ENCODE peak calls at places on chromosomes 13 and 19, in eight cellular contexts. One of them, this sample, is unnamed.

GRCh38 chr13:40876020-40876738 is 86.8 kb downstream of the SLC25A15 start:
- DNase-seq in stimulated activated CD8-positive, alpha-beta memory T cell treated with anti-CD3 and anti-CD28 coated beads, Interleukin-7, amount 100 ng/mL, for 4 hours: no peak
- DNase-seq in bronchial epithelial cell: peak
- DNase-seq in nucleus accumbens: no peak
- DNase-seq in Peyer's patch: no peak
- DNase-seq in epithelial cell of proximal tubule: no peak
- DNase-seq in stimulated activated CD4-positive, alpha-beta T cell treated with anti-CD3 and anti-CD28 coated beads, Interleukin-2, amount 100 ng/mL, for 48 hours: no peak
- DNase-seq in H9: no peak
- DNase-seq in this sample: no peak

GRCh38 chr13:69109891-69110525 is 997.6 kb upstream of the ATXN8OS start:
- DNase-seq in H9: peak
- DNase-seq in Peyer's patch: no peak
- DNase-seq in bronchial epithelial cell: peak
- DNase-seq in epithelial cell of proximal tubule: no peak
- DNase-seq in stimulated activated CD8-positive, alpha-beta memory T cell treated with anti-CD3 and anti-CD28 coated beads, Interleukin-7, amount 100 ng/mL, for 4 hours: no peak
- DNase-seq in stimulated activated CD4-positive, alpha-beta T cell treated with anti-CD3 and anti-CD28 coated beads, Interleukin-2, amount 100 ng/mL, for 48 hours: no peak
- DNase-seq in nucleus accumbens: no peak
- DNase-seq in this sample: no peak

GRCh38 chr13:107753286-107753685 is 462.1 kb downstream of the LIG4 start:
- DNase-seq in H9: no peak
- DNase-seq in nucleus accumbens: no peak
- DNase-seq in Peyer's patch: no peak
- DNase-seq in bronchial epithelial cell: no peak
- DNase-seq in stimulated activated CD8-positive, alpha-beta memory T cell treated with anti-CD3 and anti-CD28 coated beads, Interleukin-7, amount 100 ng/mL, for 4 hours: no peak
- DNase-seq in stimulated activated CD4-positive, alpha-beta T cell treated with anti-CD3 and anti-CD28 coated beads, Interleukin-2, amount 100 ng/mL, for 48 hours: no peak
- DNase-seq in epithelial cell of proximal tubule: no peak
- DNase-seq in this sample: no peak

GRCh38 chr13:42728507-42729180 is 52.7 kb upstream of the FAM216B start:
- DNase-seq in stimulated activated CD8-positive, alpha-beta memory T cell treated with anti-CD3 and anti-CD28 coated beads, Interleukin-7, amount 100 ng/mL, for 4 hours: no peak
- DNase-seq in H9: no peak
- DNase-seq in bronchial epithelial cell: peak
- DNase-seq in stimulated activated CD4-positive, alpha-beta T cell treated with anti-CD3 and anti-CD28 coated beads, Interleukin-2, amount 100 ng/mL, for 48 hours: no peak
- DNase-seq in Peyer's patch: no peak
- DNase-seq in epithelial cell of proximal tubule: no peak
- DNase-seq in nucleus accumbens: no peak
- DNase-seq in this sample: no peak

GRCh38 chr13:111184685-111185401 is 69.7 kb downstream of the ARHGEF7 start:
- DNase-seq in H9: no peak
- DNase-seq in nucleus accumbens: no peak
- DNase-seq in bronchial epithelial cell: no peak
- DNase-seq in Peyer's patch: peak
- DNase-seq in epithelial cell of proximal tubule: no peak
- DNase-seq in stimulated activated CD4-positive, alpha-beta T cell treated with anti-CD3 and anti-CD28 coated beads, Interleukin-2, amount 100 ng/mL, for 48 hours: no peak
- DNase-seq in stimulated activated CD8-positive, alpha-beta memory T cell treated with anti-CD3 and anti-CD28 coated beads, Interleukin-7, amount 100 ng/mL, for 4 hours: no peak
- DNase-seq in this sample: no peak

GRCh38 chr19:35052599-35053190 is 11.2 kb downstream of the HPN start:
- DNase-seq in epithelial cell of proximal tubule: no peak
- DNase-seq in bronchial epithelial cell: no peak
- DNase-seq in nucleus accumbens: no peak
- DNase-seq in Peyer's patch: no peak
- DNase-seq in stimulated activated CD4-positive, alpha-beta T cell treated with anti-CD3 and anti-CD28 coated beads, Interleukin-2, amount 100 ng/mL, for 48 hours: no peak
- DNase-seq in H9: no peak
- DNase-seq in stimulated activated CD8-positive, alpha-beta memory T cell treated with anti-CD3 and anti-CD28 coated beads, Interleukin-7, amount 100 ng/mL, for 4 hours: no peak
- DNase-seq in this sample: peak

GRCh38 chr13:36130542-36131214 is 504 bp downstream of the DCLK1 start:
- DNase-seq in bronchial epithelial cell: no peak
- DNase-seq in stimulated activated CD8-positive, alpha-beta memory T cell treated with anti-CD3 and anti-CD28 coated beads, Interleukin-7, amount 100 ng/mL, for 4 hours: no peak
- DNase-seq in stimulated activated CD4-positive, alpha-beta T cell treated with anti-CD3 and anti-CD28 coated beads, Interleukin-2, amount 100 ng/mL, for 48 hours: no peak
- DNase-seq in Peyer's patch: no peak
- DNase-seq in epithelial cell of proximal tubule: no peak
- DNase-seq in nucleus accumbens: no peak
- DNase-seq in H9: peak
- DNase-seq in this sample: no peak

GRCh38 chr13:20438801-20439200 is 86.9 kb downstream of the CRYL1 start:
- DNase-seq in Peyer's patch: no peak
- DNase-seq in stimulated activated CD4-positive, alpha-beta T cell treated with anti-CD3 and anti-CD28 coated beads, Interleukin-2, amount 100 ng/mL, for 48 hours: no peak
- DNase-seq in nucleus accumbens: no peak
- DNase-seq in stimulated activated CD8-positive, alpha-beta memory T cell treated with anti-CD3 and anti-CD28 coated beads, Interleukin-7, amount 100 ng/mL, for 4 hours: no peak
- DNase-seq in H9: no peak
- DNase-seq in bronchial epithelial cell: no peak
- DNase-seq in epithelial cell of proximal tubule: no peak
- DNase-seq in this sample: no peak

GRCh38 chr13:40247845-40248244 is 418.6 kb downstream of the FOXO1 start:
- DNase-seq in epithelial cell of proximal tubule: no peak
- DNase-seq in stimulated activated CD4-positive, alpha-beta T cell treated with anti-CD3 and anti-CD28 coated beads, Interleukin-2, amount 100 ng/mL, for 48 hours: no peak
- DNase-seq in H9: no peak
- DNase-seq in stimulated activated CD8-positive, alpha-beta memory T cell treated with anti-CD3 and anti-CD28 coated beads, Interleukin-7, amount 100 ng/mL, for 4 hours: no peak
- DNase-seq in bronchial epithelial cell: peak
- DNase-seq in nucleus accumbens: peak
- DNase-seq in Peyer's patch: no peak
- DNase-seq in this sample: no peak

GRCh38 chr13:76440568-76440967 is 445.6 kb downstream of the KCTD12 start:
- DNase-seq in stimulated activated CD4-positive, alpha-beta T cell treated with anti-CD3 and anti-CD28 coated beads, Interleukin-2, amount 100 ng/mL, for 48 hours: no peak
- DNase-seq in nucleus accumbens: peak
- DNase-seq in Peyer's patch: no peak
- DNase-seq in bronchial epithelial cell: no peak
- DNase-seq in epithelial cell of proximal tubule: no peak
- DNase-seq in stimulated activated CD8-positive, alpha-beta memory T cell treated with anti-CD3 and anti-CD28 coated beads, Interleukin-7, amount 100 ng/mL, for 4 hours: no peak
- DNase-seq in H9: no peak
- DNase-seq in this sample: no peak

GRCh38 chr19:3366761-3367571 is 583 bp downstream of the NFIC start:
- DNase-seq in bronchial epithelial cell: no peak
- DNase-seq in nucleus accumbens: no peak
- DNase-seq in epithelial cell of proximal tubule: no peak
- DNase-seq in stimulated activated CD8-positive, alpha-beta memory T cell treated with anti-CD3 and anti-CD28 coated beads, Interleukin-7, amount 100 ng/mL, for 4 hours: no peak
- DNase-seq in Peyer's patch: no peak
- DNase-seq in stimulated activated CD4-positive, alpha-beta T cell treated with anti-CD3 and anti-CD28 coated beads, Interleukin-2, amount 100 ng/mL, for 48 hours: no peak
- DNase-seq in H9: no peak
- DNase-seq in this sample: peak

GRCh38 chr19:31448221-31448657 is 99.0 kb upstream of the TSHZ3 start:
- DNase-seq in epithelial cell of proximal tubule: no peak
- DNase-seq in stimulated activated CD4-positive, alpha-beta T cell treated with anti-CD3 and anti-CD28 coated beads, Interleukin-2, amount 100 ng/mL, for 48 hours: no peak
- DNase-seq in Peyer's patch: no peak
- DNase-seq in H9: no peak
- DNase-seq in bronchial epithelial cell: peak
- DNase-seq in nucleus accumbens: no peak
- DNase-seq in stimulated activated CD8-positive, alpha-beta memory T cell treated with anti-CD3 and anti-CD28 coated beads, Interleukin-7, amount 100 ng/mL, for 4 hours: no peak
- DNase-seq in this sample: no peak

GRCh38 chr19:10927691-10928562 is 512 bp downstream of the YIPF2 start:
- DNase-seq in Peyer's patch: peak
- DNase-seq in nucleus accumbens: no peak
- DNase-seq in bronchial epithelial cell: no peak
- DNase-seq in stimulated activated CD8-positive, alpha-beta memory T cell treated with anti-CD3 and anti-CD28 coated beads, Interleukin-7, amount 100 ng/mL, for 4 hours: no peak
- DNase-seq in H9: no peak
- DNase-seq in epithelial cell of proximal tubule: no peak
- DNase-seq in stimulated activated CD4-positive, alpha-beta T cell treated with anti-CD3 and anti-CD28 coated beads, Interleukin-2, amount 100 ng/mL, for 48 hours: no peak
- DNase-seq in this sample: no peak

GRCh38 chr13:108121406-108121805 is 93.9 kb downstream of the LIG4 start:
- DNase-seq in stimulated activated CD8-positive, alpha-beta memory T cell treated with anti-CD3 and anti-CD28 coated beads, Interleukin-7, amount 100 ng/mL, for 4 hours: no peak
- DNase-seq in bronchial epithelial cell: no peak
- DNase-seq in epithelial cell of proximal tubule: no peak
- DNase-seq in nucleus accumbens: no peak
- DNase-seq in stimulated activated CD4-positive, alpha-beta T cell treated with anti-CD3 and anti-CD28 coated beads, Interleukin-2, amount 100 ng/mL, for 48 hours: no peak
- DNase-seq in H9: no peak
- DNase-seq in Peyer's patch: no peak
- DNase-seq in this sample: no peak

GRCh38 chr19:3142292-3142670 is 6.4 kb downstream of the GNA15 start:
- DNase-seq in H9: no peak
- DNase-seq in bronchial epithelial cell: peak
- DNase-seq in stimulated activated CD8-positive, alpha-beta memory T cell treated with anti-CD3 and anti-CD28 coated beads, Interleukin-7, amount 100 ng/mL, for 4 hours: peak
- DNase-seq in stimulated activated CD4-positive, alpha-beta T cell treated with anti-CD3 and anti-CD28 coated beads, Interleukin-2, amount 100 ng/mL, for 48 hours: peak
- DNase-seq in epithelial cell of proximal tubule: no peak
- DNase-seq in nucleus accumbens: no peak
- DNase-seq in Peyer's patch: no peak
- DNase-seq in this sample: no peak

GRCh38 chr13:113073942-113074341 is 31.6 kb upstream of the F7 start:
- DNase-seq in H9: no peak
- DNase-seq in bronchial epithelial cell: no peak
- DNase-seq in epithelial cell of proximal tubule: no peak
- DNase-seq in Peyer's patch: no peak
- DNase-seq in stimulated activated CD4-positive, alpha-beta T cell treated with anti-CD3 and anti-CD28 coated beads, Interleukin-2, amount 100 ng/mL, for 48 hours: no peak
- DNase-seq in nucleus accumbens: no peak
- DNase-seq in stimulated activated CD8-positive, alpha-beta memory T cell treated with anti-CD3 and anti-CD28 coated beads, Interleukin-7, amount 100 ng/mL, for 4 hours: no peak
- DNase-seq in this sample: no peak

GRCh38 chr19:28388988-28389387 is 824.0 kb downstream of the UQCRFS1 start:
- DNase-seq in epithelial cell of proximal tubule: no peak
- DNase-seq in H9: no peak
- DNase-seq in Peyer's patch: no peak
- DNase-seq in nucleus accumbens: no peak
- DNase-seq in stimulated activated CD8-positive, alpha-beta memory T cell treated with anti-CD3 and anti-CD28 coated beads, Interleukin-7, amount 100 ng/mL, for 4 hours: no peak
- DNase-seq in stimulated activated CD4-positive, alpha-beta T cell treated with anti-CD3 and anti-CD28 coated beads, Interleukin-2, amount 100 ng/mL, for 48 hours: no peak
- DNase-seq in bronchial epithelial cell: no peak
- DNase-seq in this sample: no peak

GRCh38 chr13:54536112-54536511 is 1507.5 kb downstream of the OLFM4 start:
- DNase-seq in stimulated activated CD8-positive, alpha-beta memory T cell treated with anti-CD3 and anti-CD28 coated beads, Interleukin-7, amount 100 ng/mL, for 4 hours: no peak
- DNase-seq in stimulated activated CD4-positive, alpha-beta T cell treated with anti-CD3 and anti-CD28 coated beads, Interleukin-2, amount 100 ng/mL, for 48 hours: no peak
- DNase-seq in Peyer's patch: no peak
- DNase-seq in nucleus accumbens: no peak
- DNase-seq in H9: no peak
- DNase-seq in epithelial cell of proximal tubule: no peak
- DNase-seq in bronchial epithelial cell: peak
- DNase-seq in this sample: peak

GRCh38 chr13:43159007-43159406 is 135.6 kb downstream of the DNAJC15 start:
- DNase-seq in epithelial cell of proximal tubule: no peak
- DNase-seq in bronchial epithelial cell: peak
- DNase-seq in stimulated activated CD8-positive, alpha-beta memory T cell treated with anti-CD3 and anti-CD28 coated beads, Interleukin-7, amount 100 ng/mL, for 4 hours: no peak
- DNase-seq in nucleus accumbens: peak
- DNase-seq in H9: no peak
- DNase-seq in Peyer's patch: no peak
- DNase-seq in stimulated activated CD4-positive, alpha-beta T cell treated with anti-CD3 and anti-CD28 coated beads, Interleukin-2, amount 100 ng/mL, for 48 hours: no peak
- DNase-seq in this sample: no peak

This sample was measured in cerebellar cortex.